ENCODE peak calls at places on chromosomes 7 and 10, in eight cellular contexts. Q, Y, M, A, E, C, F and B are unnamed samples.

GRCh38 chr10:71569775-71570588 is 149.6 kb downstream of the C10orf105 start:
- DNase-seq in F (no peak), M (peak), Y (no peak), E (peak), C (peak), A (peak), Q (peak), B (peak)

GRCh38 chr10:69620625-69621024 is 9.4 kb upstream of the FAM241B start:
- DNase-seq in E (no peak), Q (no peak), A (no peak), F (no peak), Y (no peak), C (no peak), M (no peak), B (no peak)

GRCh38 chr7:144454256-144455039 is 51.0 kb upstream of the NOBOX start:
- DNase-seq in M (no peak), Q (no peak), F (no peak), E (no peak), C (no peak), A (peak), Y (no peak), B (peak)

GRCh38 chr7:105664816-105665525 is 83.7 kb upstream of the EFCAB10 start:
- DNase-seq in A (no peak), F (no peak), Y (no peak), C (no peak), M (peak), E (peak), Q (no peak), B (peak)

GRCh38 chr10:125866421-125867029 is 14.6 kb downstream of the DHX32 start:
- DNase-seq in C (no peak), Y (no peak), M (no peak), Q (no peak), F (no peak), A (no peak), E (no peak), B (no peak)

GRCh38 chr10:101282937-101283336 is 53.7 kb upstream of the LBX1 start:
- DNase-seq in Y (no peak), Q (no peak), E (no peak), F (no peak), A (no peak), M (no peak), C (no peak), B (peak)

GRCh38 chr7:33762903-33763295 is 142.4 kb upstream of the BMPER start:
- DNase-seq in M (no peak), E (no peak), C (no peak), F (no peak), Y (no peak), Q (no peak), A (no peak), B (no peak)

GRCh38 chr10:21888959-21889358 is 114.6 kb downstream of the DNAJC1 start:
- DNase-seq in E (no peak), C (no peak), A (peak), M (no peak), Y (no peak), Q (no peak), F (no peak), B (no peak)

GRCh38 chr7:85405503-85405902 is 218.6 kb upstream of the SEMA3D start:
- DNase-seq in A (no peak), M (no peak), Y (no peak), C (no peak), F (no peak), Q (no peak), E (no peak), B (no peak)

GRCh38 chr10:5490698-5491464 is 8.5 kb downstream of the CALML5 start:
- DNase-seq in Y (no peak), E (no peak), C (no peak), Q (no peak), M (no peak), F (no peak), A (no peak), B (no peak)

GRCh38 chr10:72175166-72175565 is 40.6 kb upstream of the ANAPC16 start:
- DNase-seq in C (no peak), Y (no peak), M (peak), A (peak), Q (no peak), F (peak), E (peak), B (no peak)

GRCh38 chr10:132679217-132679595 is 106.7 kb downstream of the NKX6-2 start:
- DNase-seq in C (no peak), Y (no peak), F (no peak), M (no peak), A (no peak), Q (no peak), E (no peak), B (no peak)

GRCh38 chr7:101163281-101164070 is 1.9 kb downstream of the VGF start:
- DNase-seq in M (no peak), A (no peak), Q (no peak), F (no peak), E (peak), Y (no peak), C (no peak), B (peak)

GRCh38 chr7:85673881-85674280 is 487.0 kb upstream of the SEMA3D start:
- DNase-seq in F (no peak), M (no peak), Y (no peak), E (no peak), Q (no peak), A (no peak), C (no peak), B (no peak)

GRCh38 chr10:78920011-78920410 is 148.8 kb upstream of the ZMIZ1 start:
- DNase-seq in E (no peak), A (no peak), F (no peak), Y (no peak), Q (no peak), M (no peak), C (no peak), B (no peak)

GRCh38 chr7:99693427-99694200 is 13.8 kb upstream of the CYP3A5 start:
- DNase-seq in M (no peak), C (no peak), Q (no peak), Y (no peak), A (no peak), F (no peak), E (peak), B (no peak)

GRCh38 chr10:26737730-26738129 is 40.2 kb downstream of the PDSS1 start:
- DNase-seq in M (peak), F (no peak), E (no peak), Y (no peak), A (peak), C (no peak), Q (no peak), B (no peak)

GRCh38 chr10:75755528-75755927 is 324.1 kb downstream of the LRMDA start:
- DNase-seq in Q (no peak), Y (no peak), A (no peak), E (no peak), C (no peak), M (no peak), F (no peak), B (no peak)

GRCh38 chr7:101507791-101508252 is 121.3 kb downstream of the MYL10 start:
- DNase-seq in M (peak), C (no peak), A (peak), F (no peak), Q (no peak), E (peak), Y (no peak), B (peak)

GRCh38 chr10:110074298-110074697 is 66.5 kb downstream of the ADD3 start:
- DNase-seq in F (no peak), E (no peak), Y (no peak), A (peak), M (no peak), Q (no peak), C (no peak), B (no peak)

GRCh38 chr7:23615331-23615730 is 18.1 kb downstream of the CCDC126 start:
- DNase-seq in Q (no peak), M (peak), Y (no peak), F (no peak), C (no peak), A (peak), E (no peak), B (no peak)

GRCh38 chr7:71733108-71733870 is 601.3 kb downstream of the GALNT17 start:
- DNase-seq in E (peak), Y (no peak), C (peak), Q (peak), M (peak), F (no peak), A (peak), B (peak)

GRCh38 chr10:43818687-43819086 is 170.0 kb upstream of the ZNF32 start:
- DNase-seq in M (no peak), F (no peak), Q (no peak), E (no peak), Y (no peak), C (no peak), A (no peak), B (no peak)

GRCh38 chr10:133418289-133418993 is 6.0 kb downstream of the SPRN start:
- DNase-seq in Y (no peak), M (no peak), F (no peak), Q (no peak), C (no peak), E (no peak), A (no peak), B (peak)

DNA sequence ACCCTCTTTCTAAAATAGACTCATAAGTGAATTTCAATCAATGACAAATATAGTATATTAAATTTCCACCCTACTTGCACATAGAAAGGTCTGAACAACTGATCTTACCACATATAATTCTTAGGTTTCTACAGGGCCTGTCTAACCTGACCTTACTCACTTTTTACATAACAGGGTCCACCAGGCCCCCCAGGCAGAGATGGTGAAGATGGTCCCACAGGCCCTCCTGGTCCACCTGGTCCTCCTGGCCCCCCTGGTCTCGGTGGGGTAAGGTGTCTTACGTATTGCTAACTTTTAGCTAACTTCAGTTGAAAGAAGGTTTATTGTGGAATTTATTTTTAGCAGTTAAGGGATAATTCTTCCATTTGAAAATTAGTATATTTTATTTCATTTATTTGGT is 5.3 kb downstream of the COL1A2 start:
- DNase-seq in Q (no peak), Y (no peak), C (no peak), A (peak), M (no peak), E (no peak), F (no peak), B (no peak)
- H3K4me3 ChIP-seq in Q (peak), Y (peak), C (peak), A (peak), M (peak), E (no peak), F (peak), B (no peak)

GRCh38 chr7:138459300-138460175 is 521 bp upstream of the TRIM24 start:
- DNase-seq in A (peak), Y (peak), E (peak), F (peak), Q (no peak), C (peak), M (no peak), B (no peak)

GRCh38 chr7:138460649-138461607 is 869 bp downstream of the TRIM24 start:
- DNase-seq in M (peak), F (no peak), E (peak), Q (peak), Y (no peak), C (peak), A (peak), B (peak)

GRCh38 chr7:138460176-138460648 is at the start of gene TRIM24:
- DNase-seq in M (peak), F (no peak), C (peak), A (no peak), Y (no peak), Q (peak), E (no peak), B (peak)

GRCh38 chr7:138468244-138469123 is 8.4 kb downstream of the TRIM24 start:
- DNase-seq in C (peak), F (no peak), E (no peak), Q (no peak), A (peak), Y (no peak), M (peak), B (no peak)

DNA sequence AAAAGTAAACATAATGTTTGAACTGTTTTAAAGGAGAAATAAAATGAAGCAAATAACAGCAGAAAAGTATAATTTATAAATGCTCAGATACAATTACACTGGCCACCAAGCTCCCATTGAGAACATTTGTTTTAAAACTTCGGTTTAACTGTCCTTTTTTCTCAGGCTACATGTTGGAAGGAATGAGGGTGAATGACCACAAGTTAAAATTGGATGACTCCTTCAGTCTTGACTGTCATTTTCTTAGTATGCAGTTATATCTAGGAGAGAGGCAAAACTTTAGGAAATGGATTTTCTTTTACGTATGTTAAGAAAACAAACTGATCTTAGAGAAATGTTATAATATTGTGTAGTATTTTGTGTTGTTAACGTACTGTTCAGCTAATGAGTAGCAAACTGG is 5.0 kb downstream of the TRIM24 start:
- DNase-seq in Q (no peak), E (no peak), A (peak), Y (no peak), C (no peak), M (peak), F (no peak), B (no peak)
- H3K4me3 ChIP-seq in Q (no peak), E (no peak), A (no peak), Y (no peak), C (no peak), M (no peak), F (no peak), B (no peak)

GRCh38 chr10:112759519-112759918 is 190.5 kb upstream of the TCF7L2 start:
- DNase-seq in C (no peak), E (no peak), A (no peak), Y (no peak), F (no peak), M (no peak), Q (no peak), B (no peak)

GRCh38 chr10:112754001-112754411 is 196.0 kb upstream of the TCF7L2 start:
- DNase-seq in F (no peak), C (no peak), Y (no peak), Q (no peak), A (peak), E (no peak), M (peak), B (no peak)

GRCh38 chr10:112755446-112756117 is 194.5 kb upstream of the TCF7L2 start:
- DNase-seq in E (no peak), M (no peak), Q (no peak), A (peak), Y (no peak), F (no peak), C (no peak), B (no peak)

GRCh38 chr10:112758961-112759360 is 191.1 kb upstream of the TCF7L2 start:
- DNase-seq in E (no peak), C (no peak), A (no peak), Q (no peak), Y (no peak), M (no peak), F (no peak), B (no peak)

GRCh38 chr10:112756118-112756512 is 193.9 kb upstream of the TCF7L2 start:
- DNase-seq in F (no peak), Q (no peak), Y (no peak), E (no peak), M (no peak), A (no peak), C (no peak), B (no peak)
- H3K4me3 ChIP-seq in F (no peak), Q (no peak), Y (no peak), E (no peak), M (no peak), A (no peak), C (no peak), B (no peak)

GRCh38 chr7:45917658-45918057 is 3.4 kb downstream of the IGFBP3 start:
- DNase-seq in E (peak), C (peak), Y (no peak), F (no peak), M (peak), Q (peak), A (peak), B (peak)

GRCh38 chr7:45917064-45917463 is 4.0 kb downstream of the IGFBP3 start:
- DNase-seq in Q (no peak), C (no peak), A (no peak), F (no peak), M (no peak), Y (no peak), E (no peak), B (no peak)

GRCh38 chr7:45919947-45920542 is 1.0 kb downstream of the IGFBP3 start:
- DNase-seq in Y (no peak), F (no peak), A (no peak), E (no peak), M (no peak), C (no peak), Q (no peak), B (no peak)

GRCh38 chr7:45919231-45919825 is 1.7 kb downstream of the IGFBP3 start:
- DNase-seq in E (no peak), M (no peak), Q (no peak), A (no peak), Y (no peak), C (no peak), F (no peak), B (no peak)

DNA sequence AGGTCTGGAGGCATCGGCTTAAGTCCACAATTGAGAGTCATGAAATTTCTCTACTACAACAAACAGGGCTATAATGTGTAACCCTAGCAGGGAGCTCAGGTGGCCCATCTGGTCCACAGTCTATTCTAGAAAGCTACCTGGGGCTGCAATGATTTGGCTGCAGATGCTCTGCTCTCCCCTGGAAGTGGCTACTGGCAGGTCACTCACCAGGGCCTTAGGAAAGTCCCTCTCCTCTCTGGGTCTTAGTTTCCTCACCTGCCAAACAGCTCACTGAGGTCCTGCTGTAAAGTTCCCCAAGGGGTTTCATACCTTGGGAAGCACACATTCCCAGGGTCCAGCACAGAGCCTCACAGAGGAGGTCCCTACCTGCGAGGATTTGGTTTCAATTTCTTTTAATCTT is 2.5 kb downstream of the IGFBP3 start:
- DNase-seq in A (no peak), F (no peak), Q (no peak), E (no peak), M (no peak), Y (no peak), C (no peak), B (no peak)
- H3K4me3 ChIP-seq in A (no peak), F (peak), Q (peak), E (peak), M (peak), Y (peak), C (peak), B (no peak)

GRCh38 chr10:32953277-32953927 is 4.6 kb downstream of the ITGB1 start:
- DNase-seq in Y (no peak), M (no peak), E (peak), C (no peak), F (no peak), A (peak), Q (no peak), B (no peak)
- H3K4me3 ChIP-seq in Y (peak), M (no peak), E (peak), C (peak), F (no peak), A (no peak), Q (peak), B (no peak)

DNA sequence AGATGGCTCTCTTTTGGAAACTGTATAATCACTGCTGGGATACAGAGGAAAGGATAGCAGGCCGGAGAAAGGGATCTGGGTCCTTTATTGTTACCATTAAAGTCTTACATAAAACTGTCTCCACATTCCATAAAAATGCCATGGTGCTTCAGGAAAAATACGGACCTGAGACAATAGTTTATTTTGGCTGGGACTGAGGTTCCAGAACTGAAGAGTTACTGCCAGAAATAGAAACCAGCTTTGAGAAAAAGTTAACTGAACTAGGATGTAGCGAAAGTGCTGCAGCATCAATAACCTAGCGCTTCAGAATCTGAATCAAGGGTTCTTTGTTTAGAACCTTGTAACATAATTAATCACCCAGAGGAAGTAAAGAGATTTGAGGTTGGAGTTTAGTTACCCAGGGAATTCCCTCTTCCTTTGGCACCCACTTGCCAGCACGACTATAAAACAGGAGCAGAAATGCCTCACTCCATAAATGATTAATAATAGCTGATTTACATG is 38.0 kb downstream of the MEOX2 start:
- DNase-seq in Y (no peak), F (no peak), E (no peak), Q (no peak), C (no peak), M (no peak), A (no peak), B (no peak)
- H3K4me3 ChIP-seq in Y (no peak), F (no peak), E (no peak), Q (no peak), C (no peak), M (no peak), A (no peak), B (no peak)

GRCh38 chr7:26397786-26398435 is 106.2 kb downstream of the SNX10 start:
- DNase-seq in Q (peak), E (peak), A (no peak), F (no peak), M (no peak), C (peak), Y (no peak), B (peak)

GRCh38 chr7:26399747-26400146 is 108.1 kb downstream of the SNX10 start:
- DNase-seq in Q (no peak), M (no peak), A (no peak), C (no peak), F (no peak), E (no peak), Y (no peak), B (no peak)

GRCh38 chr7:26398436-26399308 is 107.0 kb downstream of the SNX10 start:
- DNase-seq in M (peak), E (peak), Q (peak), C (peak), A (peak), F (no peak), Y (no peak), B (peak)

GRCh38 chr7:26397326-26397725 is 105.7 kb downstream of the SNX10 start:
- DNase-seq in Q (no peak), C (no peak), F (no peak), A (no peak), Y (no peak), E (no peak), M (no peak), B (peak)

DNA sequence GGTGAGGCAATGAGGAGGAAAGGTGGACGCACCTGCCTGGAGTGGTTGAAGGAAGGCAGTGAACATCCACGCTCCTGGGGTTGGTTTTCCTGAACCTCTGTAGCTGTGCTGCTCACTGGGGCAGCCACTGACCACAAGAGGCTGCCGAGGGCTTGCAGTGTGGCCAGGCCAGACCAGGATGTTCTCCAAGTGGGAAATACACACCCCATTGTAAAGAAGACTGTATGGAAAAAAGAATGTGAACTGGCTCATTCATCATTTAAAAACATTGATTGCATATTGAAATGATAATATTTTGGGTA is 107.6 kb downstream of the SNX10 start:
- DNase-seq in C (no peak), A (peak), Y (no peak), Q (peak), M (peak), E (peak), F (no peak), B (peak)
- H3K4me3 ChIP-seq in C (peak), A (peak), Y (peak), Q (peak), M (peak), E (peak), F (peak), B (peak)